ENCODE peak calls at places on chromosomes 3 and 15, in seven cellular contexts. One of them, this sample, is unnamed.

GRCh38 chr15:95869920-95870319 is 460.6 kb upstream of the NR2F2 start:
- DNase-seq in uterus: no peak
- DNase-seq in gastrocnemius medialis: no peak
- DNase-seq in IMR-90: no peak
- DNase-seq in HepG2: no peak
- DNase-seq in body of pancreas: no peak
- DNase-seq in ovary: no peak
- DNase-seq in this sample: no peak

GRCh38 chr15:71443538-71443937 is 328.3 kb downstream of the THSD4 start:
- DNase-seq in uterus: peak
- DNase-seq in gastrocnemius medialis: no peak
- DNase-seq in IMR-90: peak
- DNase-seq in HepG2: peak
- DNase-seq in body of pancreas: peak
- DNase-seq in ovary: peak
- DNase-seq in this sample: no peak

GRCh38 chr3:13277860-13278531 is 142.1 kb downstream of the NUP210 start:
- DNase-seq in uterus: no peak
- DNase-seq in gastrocnemius medialis: no peak
- DNase-seq in IMR-90: peak
- DNase-seq in HepG2: no peak
- DNase-seq in body of pancreas: no peak
- DNase-seq in ovary: no peak
- DNase-seq in this sample: peak

GRCh38 chr3:33957176-33957575 is 158.7 kb downstream of the PDCD6IP start:
- DNase-seq in uterus: no peak
- DNase-seq in gastrocnemius medialis: no peak
- DNase-seq in IMR-90: no peak
- DNase-seq in HepG2: no peak
- DNase-seq in body of pancreas: no peak
- DNase-seq in ovary: no peak
- DNase-seq in this sample: no peak

GRCh38 chr3:158260392-158260791 is 150.5 kb downstream of the RSRC1 start:
- DNase-seq in uterus: no peak
- DNase-seq in gastrocnemius medialis: no peak
- DNase-seq in IMR-90: no peak
- DNase-seq in HepG2: no peak
- DNase-seq in body of pancreas: no peak
- DNase-seq in ovary: no peak
- DNase-seq in this sample: no peak

GRCh38 chr3:13025778-13026518 is 47.3 kb downstream of the IQSEC1 start:
- DNase-seq in uterus: no peak
- DNase-seq in gastrocnemius medialis: no peak
- DNase-seq in IMR-90: no peak
- DNase-seq in HepG2: no peak
- DNase-seq in body of pancreas: no peak
- DNase-seq in ovary: no peak
- DNase-seq in this sample: no peak

GRCh38 chr3:98557324-98558010 is 25.7 kb downstream of the GPR15 start:
- DNase-seq in uterus: no peak
- DNase-seq in gastrocnemius medialis: no peak
- DNase-seq in IMR-90: no peak
- DNase-seq in HepG2: no peak
- DNase-seq in body of pancreas: no peak
- DNase-seq in ovary: no peak
- DNase-seq in this sample: no peak

GRCh38 chr3:168782193-168782592 is 686.5 kb upstream of the GOLIM4 start:
- DNase-seq in uterus: no peak
- DNase-seq in gastrocnemius medialis: no peak
- DNase-seq in IMR-90: no peak
- DNase-seq in HepG2: no peak
- DNase-seq in body of pancreas: no peak
- DNase-seq in ovary: no peak
- DNase-seq in this sample: no peak

GRCh38 chr15:66294932-66295235 is 1.5 kb downstream of the DIS3L start:
- DNase-seq in uterus: no peak
- DNase-seq in gastrocnemius medialis: no peak
- DNase-seq in IMR-90: peak
- DNase-seq in HepG2: no peak
- DNase-seq in body of pancreas: no peak
- DNase-seq in ovary: no peak
- DNase-seq in this sample: peak

GRCh38 chr3:16151109-16151508 is 23.4 kb upstream of the GALNT15 start:
- DNase-seq in uterus: peak
- DNase-seq in gastrocnemius medialis: peak
- DNase-seq in IMR-90: peak
- DNase-seq in HepG2: no peak
- DNase-seq in body of pancreas: peak
- DNase-seq in ovary: peak
- DNase-seq in this sample: no peak

GRCh38 chr3:14772533-14773138 is 46.1 kb upstream of the FGD5 start:
- DNase-seq in uterus: no peak
- DNase-seq in gastrocnemius medialis: no peak
- DNase-seq in IMR-90: no peak
- DNase-seq in HepG2: no peak
- DNase-seq in body of pancreas: no peak
- DNase-seq in ovary: no peak
- DNase-seq in this sample: no peak

GRCh38 chr3:170542704-170543103 is 43.2 kb downstream of the SLC7A14 start:
- DNase-seq in uterus: no peak
- DNase-seq in gastrocnemius medialis: no peak
- DNase-seq in IMR-90: peak
- DNase-seq in HepG2: no peak
- DNase-seq in body of pancreas: no peak
- DNase-seq in ovary: no peak
- DNase-seq in this sample: no peak

GRCh38 chr3:13818919-13819318 is 61.0 kb downstream of the WNT7A start:
- DNase-seq in uterus: no peak
- DNase-seq in gastrocnemius medialis: no peak
- DNase-seq in IMR-90: no peak
- DNase-seq in HepG2: no peak
- DNase-seq in body of pancreas: no peak
- DNase-seq in ovary: no peak
- DNase-seq in this sample: no peak

GRCh38 chr15:69926721-69927120 is 171.0 kb downstream of the TLE3 start:
- DNase-seq in uterus: no peak
- DNase-seq in gastrocnemius medialis: no peak
- DNase-seq in IMR-90: no peak
- DNase-seq in HepG2: no peak
- DNase-seq in body of pancreas: no peak
- DNase-seq in ovary: no peak
- DNase-seq in this sample: no peak

GRCh38 chr3:8713901-8714759 is 19.5 kb upstream of the CAV3 start:
- DNase-seq in uterus: no peak
- DNase-seq in gastrocnemius medialis: no peak
- DNase-seq in IMR-90: no peak
- DNase-seq in HepG2: peak
- DNase-seq in body of pancreas: no peak
- DNase-seq in ovary: no peak
- DNase-seq in this sample: no peak

GRCh38 chr3:118587037-118587741 is 447.5 kb downstream of the IGSF11 start:
- DNase-seq in uterus: no peak
- DNase-seq in gastrocnemius medialis: no peak
- DNase-seq in IMR-90: no peak
- DNase-seq in HepG2: no peak
- DNase-seq in body of pancreas: no peak
- DNase-seq in ovary: no peak
- DNase-seq in this sample: no peak

GRCh38 chr15:99477745-99478525 is 87.8 kb upstream of the MEF2A start:
- DNase-seq in uterus: no peak
- DNase-seq in gastrocnemius medialis: no peak
- DNase-seq in IMR-90: no peak
- DNase-seq in HepG2: no peak
- DNase-seq in body of pancreas: no peak
- DNase-seq in ovary: no peak
- DNase-seq in this sample: no peak

GRCh38 chr3:195458188-195458800 is 15.5 kb upstream of the ACAP2 start:
- DNase-seq in uterus: no peak
- DNase-seq in gastrocnemius medialis: no peak
- DNase-seq in IMR-90: peak
- DNase-seq in HepG2: no peak
- DNase-seq in body of pancreas: no peak
- DNase-seq in ovary: no peak
- DNase-seq in this sample: no peak

GRCh38 chr3:127363171-127363570 is 75.3 kb upstream of the PRR20G start:
- DNase-seq in uterus: no peak
- DNase-seq in gastrocnemius medialis: no peak
- DNase-seq in IMR-90: no peak
- DNase-seq in HepG2: no peak
- DNase-seq in body of pancreas: no peak
- DNase-seq in ovary: no peak
- DNase-seq in this sample: no peak

DNA sequence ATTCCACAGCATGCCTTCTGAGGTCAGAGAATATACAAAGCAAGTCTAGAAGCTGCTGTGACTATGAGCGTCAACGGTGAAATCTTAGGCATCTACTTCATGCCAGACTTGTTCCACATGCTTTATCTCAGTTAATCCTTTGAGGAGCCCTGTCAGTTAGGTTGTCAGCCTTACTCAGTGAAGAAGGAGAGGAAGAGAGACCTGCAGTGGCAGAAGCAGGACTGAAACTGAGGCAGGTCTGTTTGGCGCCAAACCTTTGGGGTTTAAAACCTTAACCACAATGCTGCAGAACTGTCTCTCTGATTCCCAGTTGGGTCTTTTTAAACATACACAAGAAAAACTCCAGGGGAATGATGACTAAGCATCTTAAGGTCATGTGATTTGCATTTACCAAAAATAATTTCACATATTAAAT is 139.0 kb upstream of the LIPC start:
- DNase-seq in uterus: no peak
- DNase-seq in gastrocnemius medialis: no peak
- DNase-seq in IMR-90: peak
- DNase-seq in HepG2: no peak
- DNase-seq in body of pancreas: no peak
- DNase-seq in ovary: no peak
- DNase-seq in this sample: no peak
- TF ChIP-seq POLR2A in uterus: no peak
- TF ChIP-seq POLR2A in gastrocnemius medialis: no peak
- TF ChIP-seq POLR2A in IMR-90: no peak
- TF ChIP-seq POLR2A in HepG2: no peak
- TF ChIP-seq POLR2A in body of pancreas: no peak
- TF ChIP-seq POLR2A in ovary: no peak
- TF ChIP-seq POLR2A in this sample: no peak

GRCh38 chr3:18645603-18646002 is 220.5 kb upstream of the SATB1 start:
- DNase-seq in uterus: no peak
- DNase-seq in gastrocnemius medialis: no peak
- DNase-seq in IMR-90: no peak
- DNase-seq in HepG2: no peak
- DNase-seq in body of pancreas: no peak
- DNase-seq in ovary: no peak
- DNase-seq in this sample: no peak
- TF ChIP-seq POLR2A in uterus: no peak
- TF ChIP-seq POLR2A in gastrocnemius medialis: no peak
- TF ChIP-seq POLR2A in IMR-90: no peak
- TF ChIP-seq POLR2A in HepG2: no peak
- TF ChIP-seq POLR2A in body of pancreas: no peak
- TF ChIP-seq POLR2A in ovary: no peak
- TF ChIP-seq POLR2A in this sample: no peak

GRCh38 chr3:71582612-71583568 is 638 bp downstream of the FOXP1 start:
- DNase-seq in uterus: peak
- DNase-seq in gastrocnemius medialis: peak
- DNase-seq in IMR-90: peak
- DNase-seq in HepG2: peak
- DNase-seq in body of pancreas: peak
- DNase-seq in ovary: peak
- DNase-seq in this sample: peak
- TF ChIP-seq POLR2A in uterus: no peak
- TF ChIP-seq POLR2A in gastrocnemius medialis: no peak
- TF ChIP-seq POLR2A in IMR-90: peak
- TF ChIP-seq POLR2A in HepG2: peak
- TF ChIP-seq POLR2A in body of pancreas: no peak
- TF ChIP-seq POLR2A in ovary: no peak
- TF ChIP-seq POLR2A in this sample: peak

DNA sequence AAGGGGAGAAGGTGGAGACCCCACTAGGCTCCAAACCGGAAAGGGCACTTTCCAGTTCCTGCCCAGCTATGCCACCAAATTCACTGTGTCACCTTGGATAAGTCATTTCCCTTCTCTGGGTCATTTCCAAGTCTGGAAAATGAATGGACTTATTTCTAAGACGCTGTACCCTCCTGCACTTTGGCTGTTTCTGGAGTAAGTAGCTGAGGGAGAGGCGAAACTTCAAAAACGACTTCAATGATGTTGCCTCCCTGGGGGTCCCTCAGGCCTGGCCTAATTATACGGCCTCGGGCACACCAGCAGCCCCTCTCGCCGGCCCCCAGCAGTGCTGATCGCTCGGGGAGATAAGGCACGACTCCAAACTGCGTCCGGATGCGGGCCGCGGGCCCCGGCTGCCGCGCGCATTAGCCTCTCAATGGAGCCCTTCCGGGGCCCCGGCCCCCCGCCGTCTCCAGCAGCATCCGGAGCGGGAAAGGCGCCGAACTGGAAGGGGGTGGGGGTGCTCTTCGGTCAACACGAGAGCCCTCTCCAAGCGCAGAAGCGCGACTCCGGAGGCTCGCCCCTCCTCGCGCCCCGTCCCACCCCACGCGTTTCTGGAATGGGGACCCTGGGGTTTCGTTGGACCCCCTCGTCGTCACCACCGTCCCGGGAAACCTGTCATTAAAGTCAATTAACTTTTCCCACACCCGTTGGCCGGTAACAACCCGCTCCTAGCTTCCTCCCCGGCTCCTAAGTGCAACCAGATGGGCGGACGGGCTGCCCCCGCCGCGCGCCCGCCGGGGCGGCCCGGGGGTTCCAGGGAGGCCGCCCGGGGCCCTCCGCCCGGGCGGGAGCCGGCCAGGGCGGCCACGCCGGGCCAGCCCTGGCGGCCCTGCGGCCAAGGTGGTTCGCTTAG is 4.8 kb downstream of the HES1 start:
- DNase-seq in uterus: peak
- DNase-seq in gastrocnemius medialis: no peak
- DNase-seq in IMR-90: no peak
- DNase-seq in HepG2: peak
- DNase-seq in body of pancreas: peak
- DNase-seq in ovary: peak
- DNase-seq in this sample: peak
- TF ChIP-seq POLR2A in uterus: no peak
- TF ChIP-seq POLR2A in gastrocnemius medialis: no peak
- TF ChIP-seq POLR2A in IMR-90: peak
- TF ChIP-seq POLR2A in HepG2: no peak
- TF ChIP-seq POLR2A in body of pancreas: peak
- TF ChIP-seq POLR2A in ovary: no peak
- TF ChIP-seq POLR2A in this sample: peak

GRCh38 chr3:85074003-85074402 is 115.2 kb downstream of the CADM2 start:
- DNase-seq in uterus: no peak
- DNase-seq in gastrocnemius medialis: no peak
- DNase-seq in IMR-90: no peak
- DNase-seq in HepG2: no peak
- DNase-seq in body of pancreas: no peak
- DNase-seq in ovary: no peak
- DNase-seq in this sample: no peak

GRCh38 chr3:85068911-85069310 is 110.1 kb downstream of the CADM2 start:
- DNase-seq in uterus: no peak
- DNase-seq in gastrocnemius medialis: no peak
- DNase-seq in IMR-90: no peak
- DNase-seq in HepG2: no peak
- DNase-seq in body of pancreas: no peak
- DNase-seq in ovary: no peak
- DNase-seq in this sample: no peak
- TF ChIP-seq POLR2A in uterus: no peak
- TF ChIP-seq POLR2A in gastrocnemius medialis: no peak
- TF ChIP-seq POLR2A in IMR-90: no peak
- TF ChIP-seq POLR2A in HepG2: no peak
- TF ChIP-seq POLR2A in body of pancreas: no peak
- TF ChIP-seq POLR2A in ovary: no peak
- TF ChIP-seq POLR2A in this sample: no peak

This sample was measured in H54.